ENCODE peak calls at places on chromosomes 4 and X, in six cellular contexts. S is K562, L is GM12891, F is H1, U is HepG2, O is GM12878. V is an unnamed sample.
A peak's percentile ranks its signal among the peaks of the same experiment; 100 is the strongest.

GRCh38 chr4:66574145-66574978 is 904.1 kb upstream of the EPHA5 start:
- DNase-seq in U (no peak), O (no peak), S (no peak), F (no peak), L (no peak), V (no peak)

GRCh38 chrX:55710701-55711100 is 6.8 kb upstream of the RRAGB start:
- DNase-seq in F (no peak), O (no peak), U (no peak), L (no peak), S (no peak), V (no peak)

GRCh38 chr4:151567056-151567455 is 158.1 kb downstream of the FHIP1A start:
- DNase-seq in S (no peak), F (no peak), L (no peak), O (peak; percentile 13), U (no peak), V (no peak)

GRCh38 chrX:103678199-103678993 is 8.1 kb downstream of the MORF4L2 start:
- DNase-seq in L (no peak), U (no peak), S (no peak), F (no peak), O (no peak), V (no peak)

GRCh38 chrX:154046262-154046771 is 26.6 kb upstream of the IRAK1 start:
- DNase-seq in F (no peak), S (no peak), O (no peak), L (no peak), U (no peak), V (no peak)

GRCh38 chr4:182862921-182863320 is 54.3 kb downstream of the DCTD start:
- DNase-seq in S (no peak), L (no peak), O (no peak), F (no peak), U (no peak), V (no peak)

GRCh38 chr4:83771113-83771705 is 235.3 kb downstream of the GPAT3 start:
- DNase-seq in O (no peak), L (peak; percentile 16), S (peak; percentile 28), F (peak; percentile 36), U (peak; percentile 21), V (no peak)

GRCh38 chr4:153765836-153766235 is 6.0 kb upstream of the RNF175 start:
- DNase-seq in S (no peak), U (no peak), F (no peak), L (no peak), O (no peak), V (no peak)

GRCh38 chr4:183348706-183349659 is 26.8 kb upstream of the CLDN24 start:
- DNase-seq in U (no peak), O (no peak), F (no peak), L (no peak), S (peak; percentile 69), V (no peak)

GRCh38 chr4:103019319-103020124 is at the start of gene SLC9B1:
- DNase-seq in S (peak; percentile 89), L (peak; percentile 58), F (peak; percentile 72), O (peak; percentile 56), U (peak; percentile 77), V (peak; percentile 57)

GRCh38 chr4:155263480-155263879 is 55.0 kb downstream of the NPY2R start:
- DNase-seq in F (no peak), O (no peak), S (no peak), U (no peak), L (no peak), V (no peak)

GRCh38 chr4:82431026-82431745 is 796 bp downstream of the ENOPH1 start:
- DNase-seq in O (no peak), S (peak; percentile 23), L (peak; percentile 14), F (no peak), U (no peak), V (peak; percentile 8)

GRCh38 chr4:82429728-82430192 is 502 bp downstream of the HNRNPDL start:
- DNase-seq in O (no peak), L (no peak), F (no peak), U (no peak), S (peak; percentile 61), V (no peak)

GRCh38 chr4:82430193-82431025 is at the start of the genes ENOPH1 and HNRNPDL:
- DNase-seq in F (peak; percentile 92), S (peak; percentile 93), L (peak; percentile 85), O (peak; percentile 84), U (peak; percentile 96), V (peak; percentile 89)

GRCh38 chr4:82428526-82428968 is 1.7 kb downstream of the HNRNPDL start:
- DNase-seq in F (no peak), S (no peak), U (no peak), O (no peak), L (no peak), V (no peak)

GRCh38 chr4:82428969-82429727 is 1.1 kb downstream of the HNRNPDL start:
- DNase-seq in L (peak; percentile 86), O (peak; percentile 52), U (peak; percentile 76), S (peak; percentile 85), F (peak; percentile 76), V (peak; percentile 85)
- TF ChIP-seq POLR2A in L (peak; percentile 88), O (peak; percentile 94), U (no peak), S (peak; percentile 98), F (peak; percentile 81), V (peak; percentile 93)

GRCh38 chr4:104424368-104424921 is 70.2 kb downstream of the CXXC4 start:
- DNase-seq in F (no peak), L (no peak), S (no peak), O (no peak), U (no peak), V (no peak)

GRCh38 chr4:104418313-104418712 is 76.4 kb downstream of the CXXC4 start:
- DNase-seq in F (no peak), L (no peak), S (no peak), U (no peak), O (no peak), V (no peak)

GRCh38 chr4:104417483-104417882 is 77.2 kb downstream of the CXXC4 start:
- DNase-seq in F (no peak), L (no peak), O (no peak), S (no peak), U (no peak), V (no peak)

GRCh38 chr4:104421576-104421975 is 73.1 kb downstream of the CXXC4 start:
- DNase-seq in O (no peak), F (no peak), L (no peak), U (no peak), S (no peak), V (no peak)

DNA sequence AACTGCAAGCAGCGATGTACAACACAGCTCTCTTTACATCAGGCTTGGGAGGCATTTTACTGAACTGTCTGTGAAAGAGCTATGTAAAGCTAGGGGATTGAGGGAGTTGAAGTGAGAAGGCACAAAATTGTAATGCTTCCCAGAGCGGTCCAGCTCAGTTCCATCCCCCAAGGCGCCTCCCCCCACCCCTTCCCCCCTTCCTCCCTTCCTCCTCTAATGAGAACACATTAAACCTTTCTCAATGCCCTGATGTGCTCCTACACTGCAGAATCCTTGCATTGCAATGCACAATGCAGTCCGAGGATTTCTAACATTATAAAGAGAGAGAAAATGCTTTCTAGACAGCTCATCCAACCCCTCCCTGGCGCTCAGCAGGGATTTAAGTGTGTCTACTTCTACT is 73.9 kb downstream of the CXXC4 start:
- DNase-seq in O (no peak), F (peak; percentile 15), L (no peak), U (no peak), S (no peak), V (no peak)
- TF ChIP-seq TAF1 in O (no peak), F (no peak), L (no peak), U (no peak), S (no peak), V (no peak)

GRCh38 chr4:986428-986948 is 356 bp upstream of the IDUA start:
- DNase-seq in O (no peak), L (no peak), F (no peak), S (no peak), U (no peak), V (no peak)

GRCh38 chr4:985123-985830 is 1.6 kb upstream of the IDUA start:
- DNase-seq in U (peak; percentile 65), O (no peak), L (no peak), S (peak; percentile 81), F (no peak), V (no peak)

GRCh38 chr4:988726-989721 is 2.2 kb downstream of the IDUA start:
- DNase-seq in L (no peak), S (no peak), U (no peak), F (no peak), O (no peak), V (no peak)

GRCh38 chr4:987689-988513 is 1.1 kb downstream of the IDUA start:
- DNase-seq in F (no peak), L (no peak), U (no peak), S (no peak), O (no peak), V (no peak)

DNA sequence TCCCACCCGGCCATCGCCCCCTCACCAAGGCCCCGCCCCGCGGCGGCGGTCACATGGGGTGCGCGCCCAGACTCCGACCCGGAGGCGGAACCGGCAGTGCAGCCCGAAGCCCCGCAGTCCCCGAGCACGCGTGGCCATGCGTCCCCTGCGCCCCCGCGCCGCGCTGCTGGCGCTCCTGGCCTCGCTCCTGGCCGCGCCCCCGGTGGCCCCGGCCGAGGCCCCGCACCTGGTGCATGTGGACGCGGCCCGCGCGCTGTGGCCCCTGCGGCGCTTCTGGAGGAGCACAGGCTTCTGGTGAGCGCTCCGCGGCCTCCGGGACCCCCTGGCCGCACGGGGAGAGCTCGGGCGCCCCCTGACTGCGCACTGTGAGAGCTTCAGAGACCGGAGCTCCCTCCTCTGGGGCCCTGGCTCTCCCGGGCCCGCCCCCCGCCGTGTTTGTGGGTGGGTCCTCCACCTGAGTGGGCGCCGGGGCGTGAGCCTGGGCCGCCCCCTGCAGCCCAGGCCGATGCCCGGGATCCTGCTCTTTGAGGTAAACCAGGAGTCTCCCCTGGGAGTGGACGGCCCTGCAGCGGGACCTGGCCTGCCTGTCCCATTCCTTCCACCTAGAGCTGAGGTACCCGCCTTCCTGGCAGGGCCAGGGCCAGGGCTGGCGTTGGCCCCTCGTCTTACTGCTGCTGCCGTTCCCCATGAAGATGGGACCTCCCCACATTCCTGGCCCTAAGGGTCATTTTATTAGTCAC is at the start of gene IDUA:
- DNase-seq in L (peak; percentile 91), F (no peak), O (no peak), S (peak; percentile 89), U (peak; percentile 74), V (peak; percentile 81)
- TF ChIP-seq POLR2A in L (no peak), F (no peak), O (peak; percentile 76), S (peak; percentile 16), U (no peak), V (peak; percentile 57)

DNA sequence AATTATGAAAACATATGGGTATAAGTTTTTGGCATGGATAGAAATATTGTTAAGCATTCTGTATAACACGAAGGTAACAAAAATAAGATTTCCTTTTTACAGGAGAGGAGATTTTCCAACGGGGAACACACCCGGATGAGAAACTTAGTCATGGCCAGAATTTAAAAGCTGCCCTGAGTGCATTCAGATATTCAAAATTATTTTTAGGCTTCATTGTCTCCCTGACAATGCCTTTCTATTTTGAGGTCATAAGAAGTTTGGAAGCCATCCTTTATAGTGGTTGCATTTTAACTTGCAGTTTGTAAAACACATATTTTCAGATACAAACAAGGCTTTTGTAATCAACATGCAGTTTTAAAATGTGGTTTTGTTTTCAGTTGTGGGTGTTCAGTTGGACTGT is 357.5 kb upstream of the FAM47C start:
- DNase-seq in F (no peak), O (no peak), S (no peak), U (no peak), L (no peak), V (no peak)
- TF ChIP-seq TAF1 in F (no peak), O (no peak), S (no peak), U (no peak), L (no peak), V (no peak)

DNA sequence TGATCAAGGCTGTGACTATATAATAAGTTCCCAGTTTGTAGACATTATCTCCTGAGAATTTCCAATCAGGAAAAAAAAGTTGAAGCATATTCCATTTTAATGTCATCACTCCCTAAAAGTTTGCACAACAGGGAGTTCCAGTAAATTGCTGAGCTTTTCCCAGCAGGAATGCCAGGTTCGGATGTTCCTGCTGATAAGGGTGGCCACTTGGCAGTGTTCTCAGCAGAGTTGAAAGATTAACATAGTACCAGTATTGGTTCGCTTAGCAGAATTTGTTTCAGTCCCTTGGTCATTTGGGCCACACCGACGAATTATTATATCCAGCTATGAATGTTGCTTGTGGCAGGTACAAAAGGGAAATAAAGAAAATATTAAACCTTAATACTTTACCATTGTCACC is 5.2 kb upstream of the CXCL2 start:
- DNase-seq in O (no peak), S (no peak), U (no peak), L (no peak), F (no peak), V (no peak)
- TF ChIP-seq POLR2A in O (no peak), S (no peak), U (no peak), L (no peak), F (no peak), V (no peak)